ENCODE peak calls at places on chromosomes 16 and 17, in seven cellular contexts. N is cardiac muscle cell; R is activated naive CD8-positive, alpha-beta T cell treated with anti-CD3 and anti-CD28 coated beads, Interleukin-2, amount 50 U/mL, for 24 hours; D is smooth muscle cell of the brain vasculature; Y is ACHN; I is GM04504; A is T-helper 2 cell. E is an unnamed sample.

GRCh38 chr17:45775576-45776011 is 8.5 kb upstream of the CRHR1 start:
- DNase-seq in N (peak), A (no peak), D (no peak), Y (peak), R (no peak), I (no peak), E (no peak)

GRCh38 chr16:17488506-17488905 is 17.7 kb upstream of the XYLT1 start:
- DNase-seq in A (no peak), I (no peak), Y (no peak), N (no peak), D (no peak), R (no peak), E (no peak)

GRCh38 chr16:85177448-85177846 is 65.2 kb upstream of the CIBAR2 start:
- DNase-seq in R (no peak), Y (no peak), A (no peak), N (no peak), D (no peak), I (no peak), E (no peak)

GRCh38 chr16:20355114-20355782 is 2.7 kb upstream of the UMOD start:
- DNase-seq in Y (no peak), A (no peak), D (no peak), I (no peak), N (no peak), R (no peak), E (no peak)

GRCh38 chr17:41486809-41487530 is 2.7 kb downstream of the KRT36 start:
- DNase-seq in N (no peak), A (no peak), I (no peak), D (no peak), Y (no peak), R (peak), E (no peak)

GRCh38 chr16:76866994-76867393 is 324.0 kb upstream of the MON1B start:
- DNase-seq in N (no peak), I (no peak), A (no peak), R (no peak), D (no peak), Y (no peak), E (no peak)

GRCh38 chr17:74935048-74935447 is 650 bp upstream of the OTOP3 start:
- DNase-seq in D (no peak), A (no peak), I (no peak), R (no peak), Y (no peak), N (no peak), E (no peak)

GRCh38 chr17:77204531-77204930 is 63.8 kb downstream of the SEC14L1 start:
- DNase-seq in R (no peak), I (no peak), A (no peak), N (no peak), Y (no peak), D (no peak), E (no peak)

GRCh38 chr17:6695565-6695964 is 17.6 kb downstream of the SLC13A5 start:
- DNase-seq in I (no peak), Y (no peak), D (no peak), A (no peak), N (no peak), R (no peak), E (no peak)

E was measured in midbrain.